ENCODE peak calls at places on chromosomes 6 and 20, in seven cellular contexts. B is tibial artery; P is naive thymus-derived CD4-positive, alpha-beta T cell; Z is colonic mucosa; M is astrocyte; V is ascending aorta; R is psoas muscle. L is an unnamed sample.

GRCh38 chr6:148814082-148814790 is 67.4 kb downstream of the UST start:
- DNase-seq in B (no peak), P (no peak), Z (no peak), M (no peak), V (no peak), R (no peak), L (no peak)

GRCh38 chr6:139271056-139271455 is 20.7 kb downstream of the TXLNB start:
- DNase-seq in B (no peak), P (no peak), Z (no peak), M (peak; percentile 95), V (no peak), R (no peak), L (no peak)

GRCh38 chr20:47576516-47577033 is 74.9 kb downstream of the NCOA3 start:
- DNase-seq in B (peak; percentile 57), P (no peak), Z (peak; percentile 80), M (peak; percentile 91), V (peak; percentile 71), R (peak; percentile 70), L (peak; percentile 61)

GRCh38 chr6:82022614-82023102 is 224.9 kb downstream of the IBTK start:
- DNase-seq in B (no peak), P (no peak), Z (no peak), M (peak; percentile 80), V (no peak), R (no peak), L (peak; percentile 49)

GRCh38 chr6:111709615-111710398 is 104.1 kb upstream of the TRAF3IP2 start:
- DNase-seq in B (peak; percentile 68), P (peak; percentile 65), Z (peak; percentile 76), M (peak; percentile 52), V (peak; percentile 78), R (peak; percentile 73), L (no peak)

GRCh38 chr20:1122388-1123315 is 4.2 kb downstream of the PSMF1 start:
- DNase-seq in B (peak; percentile 36), P (no peak), Z (peak; percentile 75), M (peak; percentile 11), V (no peak), R (peak; percentile 59), L (no peak)

GRCh38 chr6:149855040-149855654 is 9.0 kb downstream of the LRP11 start:
- DNase-seq in B (no peak), P (no peak), Z (peak; percentile 59), M (peak; percentile 90), V (no peak), R (no peak), L (no peak)

GRCh38 chr20:44027686-44028340 is 113.2 kb downstream of the TOX2 start:
- DNase-seq in B (no peak), P (no peak), Z (no peak), M (no peak), V (no peak), R (no peak), L (no peak)

DNA sequence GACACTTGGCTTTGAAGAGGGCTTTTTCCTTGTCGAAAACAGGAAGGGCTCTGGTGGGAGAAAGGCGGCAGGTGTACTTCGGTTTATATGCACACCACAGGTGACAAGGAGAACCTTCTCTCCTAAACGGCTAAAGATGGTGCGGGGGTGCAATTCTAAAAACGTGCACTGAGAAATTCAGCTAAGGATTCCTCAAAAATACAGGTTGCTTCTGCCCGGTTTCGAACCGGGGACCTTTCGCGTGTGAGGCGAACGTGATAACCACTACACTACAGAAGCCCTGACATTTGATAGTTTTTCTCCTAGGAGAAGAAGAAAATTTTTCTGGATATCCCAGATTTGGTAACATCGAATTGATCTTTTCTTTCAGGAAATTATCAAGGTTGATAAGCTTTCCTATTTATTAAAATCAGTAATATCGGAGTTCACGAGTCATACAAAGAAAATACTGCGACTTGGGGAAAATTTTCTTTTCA is 32.0 kb downstream of the POM121L2 start:
- DNase-seq in B (no peak), P (peak; percentile 13), Z (peak; percentile 43), M (peak; percentile 17), V (no peak), R (no peak), L (no peak)
- H3K4me3 ChIP-seq in B (no peak overlapping the region), P (no peak overlapping the region), Z (peak overlapping the region; percentile 14), M (peak overlapping the region; percentile 55), V (no peak overlapping the region), R (no peak overlapping the region), L (no peak overlapping the region)

GRCh38 chr20:34082232-34082887 is 29.7 kb downstream of the EIF2S2 start:
- DNase-seq in B (no peak), P (no peak), Z (no peak), M (no peak), V (peak; percentile 54), R (no peak), L (no peak)

GRCh38 chr20:34083781-34084180 is 28.3 kb downstream of the EIF2S2 start:
- DNase-seq in B (no peak), P (no peak), Z (no peak), M (no peak), V (no peak), R (no peak), L (no peak)

GRCh38 chr20:34084227-34084923 is 27.7 kb downstream of the EIF2S2 start:
- DNase-seq in B (no peak), P (no peak), Z (no peak), M (no peak), V (peak; percentile 30), R (no peak), L (no peak)

GRCh38 chr20:34085544-34086040 is 26.5 kb downstream of the EIF2S2 start:
- DNase-seq in B (no peak), P (no peak), Z (no peak), M (no peak), V (no peak), R (no peak), L (no peak)

GRCh38 chr20:34083137-34083536 is 28.9 kb downstream of the EIF2S2 start:
- DNase-seq in B (peak; percentile 73), P (no peak), Z (peak; percentile 29), M (peak; percentile 98), V (peak; percentile 85), R (peak; percentile 89), L (no peak)
- H3K27ac ChIP-seq in B (peak overlapping the region; percentile 64), P (no peak overlapping the region), Z (no peak overlapping the region), M (peak overlapping the region; percentile 24), V (peak overlapping the region; percentile 54), R (peak overlapping the region; percentile 67), L (no peak overlapping the region)

DNA sequence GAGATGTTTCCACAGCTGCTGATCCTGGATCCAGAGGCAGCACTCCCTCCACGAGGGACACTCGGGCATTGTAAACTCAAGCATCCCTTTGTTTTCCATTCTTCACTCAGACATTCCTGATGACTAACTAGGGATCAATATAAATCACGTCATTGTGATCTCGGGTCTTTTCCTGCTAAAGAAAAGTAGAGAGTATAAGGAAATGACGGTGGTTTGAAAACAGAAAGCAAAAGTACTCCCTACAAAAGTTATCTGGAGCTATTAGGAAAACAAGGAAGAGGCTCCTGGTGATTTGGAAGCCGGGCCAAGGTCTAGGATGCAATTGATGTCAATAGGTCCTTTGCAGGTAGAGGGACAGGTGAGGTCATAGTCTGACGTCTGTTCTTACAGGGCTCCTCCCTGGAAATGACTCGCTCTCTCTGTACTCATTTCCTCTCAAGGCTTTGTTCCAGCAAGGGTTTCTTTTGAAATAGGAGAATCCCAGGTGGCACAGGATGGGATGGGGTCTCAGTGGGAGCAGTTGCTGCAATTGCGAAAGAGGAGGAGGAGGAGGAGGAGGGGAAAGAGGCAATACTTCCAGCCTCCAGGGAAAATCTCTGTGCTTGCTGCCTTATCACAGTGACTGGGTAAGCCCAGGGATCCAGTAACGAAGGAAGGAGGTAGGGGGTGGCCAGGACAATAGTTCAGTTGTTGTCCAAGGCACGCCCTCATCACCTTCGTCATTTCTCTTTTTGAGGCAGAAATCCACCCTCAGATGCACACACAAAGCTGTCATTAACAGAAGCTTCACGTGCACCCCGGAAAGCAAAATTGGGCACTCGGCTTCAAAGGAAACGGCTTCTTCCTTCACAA is 222.9 kb downstream of the LY86 start:
- DNase-seq in B (no peak), P (peak; percentile 90), Z (peak; percentile 81), M (peak; percentile 70), V (peak; percentile 60), R (no peak), L (peak; percentile 90)
- H3K4me3 ChIP-seq in B (peak overlapping the region; percentile 12), P (peak overlapping the region; percentile 57), Z (peak overlapping the region; percentile 11), M (peak overlapping the region; percentile 66), V (peak overlapping the region; percentile 40), R (peak overlapping the region; percentile 51), L (peak overlapping the region; percentile 32)

DNA sequence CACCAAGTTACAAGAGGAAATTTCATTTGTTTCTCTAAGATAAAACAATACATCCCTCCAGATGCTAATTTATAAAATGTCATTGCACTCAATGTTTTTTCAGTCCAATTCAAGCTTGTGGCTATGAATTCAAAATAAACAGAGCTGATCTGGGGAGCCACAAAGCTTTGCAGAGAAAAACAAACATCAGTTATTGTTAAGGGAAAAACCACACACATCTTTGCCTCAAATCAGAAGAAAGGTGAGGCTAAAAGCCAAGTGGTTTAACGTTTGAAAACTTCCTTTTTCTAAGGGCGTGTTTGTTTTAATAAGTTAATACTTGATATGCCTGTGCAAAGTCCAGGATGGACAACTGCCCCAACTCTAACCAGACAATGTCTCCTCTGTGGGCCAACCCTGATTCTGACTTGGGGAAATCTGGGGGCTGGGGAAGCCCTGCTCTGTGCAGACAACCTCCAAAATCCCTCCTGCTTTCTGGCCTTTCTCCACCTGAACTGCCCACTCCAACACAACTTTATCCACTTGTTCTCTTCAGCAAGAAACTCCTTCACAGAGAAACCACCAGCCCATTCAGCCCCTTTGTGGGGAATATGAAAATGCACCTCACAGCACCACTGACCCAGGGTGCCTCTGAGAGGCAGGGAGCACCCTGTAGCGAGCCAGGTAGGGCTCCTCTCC is 44.6 kb upstream of the NT5E start:
- DNase-seq in B (no peak), P (no peak), Z (peak; percentile 66), M (peak; percentile 74), V (no peak), R (no peak), L (no peak)
- H3K27ac ChIP-seq in B (peak overlapping the region; percentile 44), P (no peak overlapping the region), Z (peak overlapping the region; percentile 78), M (peak overlapping the region; percentile 96), V (peak overlapping the region; percentile 81), R (no peak overlapping the region), L (peak overlapping the region; percentile 55)

GRCh38 chr20:22576273-22576672 is 8.1 kb downstream of the FOXA2 start:
- DNase-seq in B (no peak), P (no peak), Z (no peak), M (no peak), V (no peak), R (no peak), L (no peak)

GRCh38 chr20:22579119-22579427 is 5.3 kb downstream of the FOXA2 start:
- DNase-seq in B (no peak), P (no peak), Z (no peak), M (no peak), V (no peak), R (no peak), L (no peak)

GRCh38 chr20:22576733-22577514 is 7.4 kb downstream of the FOXA2 start:
- DNase-seq in B (no peak), P (no peak), Z (no peak), M (no peak), V (no peak), R (no peak), L (no peak)

GRCh38 chr20:22578221-22579118 is 5.9 kb downstream of the FOXA2 start:
- DNase-seq in B (no peak), P (no peak), Z (peak; percentile 70), M (no peak), V (no peak), R (no peak), L (no peak)

DNA sequence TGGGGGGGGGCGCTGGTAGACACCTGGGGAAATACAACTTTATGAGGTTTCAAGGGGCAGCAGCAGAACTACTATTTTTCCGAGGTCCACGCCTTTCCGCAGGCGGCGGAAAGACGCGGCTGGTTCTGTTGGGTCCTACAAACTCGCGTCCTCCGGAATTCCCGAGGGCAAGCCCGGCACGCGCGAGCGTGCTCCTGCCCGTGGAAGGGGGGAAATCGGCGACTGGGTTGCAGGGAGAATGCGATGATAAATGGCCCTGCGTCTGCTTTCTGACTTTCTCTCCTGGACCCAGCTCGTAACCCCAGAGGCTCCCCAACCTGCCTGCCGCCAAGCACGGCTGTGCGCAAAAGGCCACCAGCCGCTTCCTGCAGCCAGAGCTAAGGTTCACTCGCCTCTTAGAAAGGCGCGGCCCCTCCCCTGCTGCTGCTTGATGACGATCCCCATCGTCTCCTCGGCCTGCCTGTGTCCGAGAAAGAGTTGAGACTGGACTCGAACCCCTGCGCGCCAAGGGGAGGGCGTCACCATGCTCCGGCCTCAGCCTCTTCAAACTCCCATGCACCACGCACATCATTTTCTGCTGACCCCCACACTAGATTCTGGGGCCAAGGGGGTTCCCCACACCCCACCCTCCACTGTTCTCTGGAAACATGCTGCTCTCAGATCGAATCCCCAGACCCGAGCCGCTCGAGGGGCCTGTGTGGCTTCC is 6.7 kb downstream of the FOXA2 start:
- DNase-seq in B (no peak), P (no peak), Z (peak; percentile 62), M (no peak), V (no peak), R (no peak), L (no peak)
- H3K4me3 ChIP-seq in B (no peak overlapping the region), P (no peak overlapping the region), Z (peak overlapping the region; percentile 35), M (no peak overlapping the region), V (no peak overlapping the region), R (no peak overlapping the region), L (no peak overlapping the region)